ENCODE peak calls at places on chromosomes 16 and 17, in five cellular contexts. One of them, this sample, is unnamed.

GRCh38 chr16:26316683-26317464 is 625.1 kb downstream of the HS3ST4 start:
- DNase-seq in heart left ventricle: no peak
- DNase-seq in mammary epithelial cell: no peak
- DNase-seq in CD4-positive, alpha-beta memory T cell: no peak
- DNase-seq in dorsolateral prefrontal cortex: no peak
- DNase-seq in this sample: no peak

GRCh38 chr17:68456529-68457167 is 648 bp downstream of the WIPI1 start:
- DNase-seq in heart left ventricle: peak; percentile 91
- DNase-seq in mammary epithelial cell: peak; percentile 87
- DNase-seq in CD4-positive, alpha-beta memory T cell: no peak
- DNase-seq in dorsolateral prefrontal cortex: peak; percentile 38
- DNase-seq in this sample: peak; percentile 37

GRCh38 chr17:73532441-73532901 is 111.8 kb downstream of the SDK2 start:
- DNase-seq in heart left ventricle: no peak
- DNase-seq in mammary epithelial cell: no peak
- DNase-seq in CD4-positive, alpha-beta memory T cell: no peak
- DNase-seq in dorsolateral prefrontal cortex: no peak
- DNase-seq in this sample: no peak

GRCh38 chr16:53504665-53505064 is 1.7 kb upstream of the AKTIP start:
- DNase-seq in heart left ventricle: no peak
- DNase-seq in mammary epithelial cell: peak; percentile 4
- DNase-seq in CD4-positive, alpha-beta memory T cell: no peak
- DNase-seq in dorsolateral prefrontal cortex: no peak
- DNase-seq in this sample: peak; percentile 25

GRCh38 chr17:37848690-37849616 is 75.3 kb upstream of the TBC1D3K start:
- DNase-seq in heart left ventricle: no peak
- DNase-seq in mammary epithelial cell: peak; percentile 93
- DNase-seq in CD4-positive, alpha-beta memory T cell: no peak
- DNase-seq in dorsolateral prefrontal cortex: no peak
- DNase-seq in this sample: peak; percentile 82

GRCh38 chr16:83137326-83137770 is 510.6 kb downstream of the CDH13 start:
- DNase-seq in heart left ventricle: no peak
- DNase-seq in mammary epithelial cell: peak; percentile 58
- DNase-seq in CD4-positive, alpha-beta memory T cell: peak; percentile 26
- DNase-seq in dorsolateral prefrontal cortex: no peak
- DNase-seq in this sample: peak; percentile 27

GRCh38 chr16:15597135-15597534 is 45.8 kb downstream of the MARF1 start:
- DNase-seq in heart left ventricle: no peak
- DNase-seq in mammary epithelial cell: no peak
- DNase-seq in CD4-positive, alpha-beta memory T cell: no peak
- DNase-seq in dorsolateral prefrontal cortex: no peak
- DNase-seq in this sample: no peak

GRCh38 chr16:73043828-73044493 is 4.0 kb downstream of the ZFHX3 start:
- DNase-seq in heart left ventricle: no peak
- DNase-seq in mammary epithelial cell: no peak
- DNase-seq in CD4-positive, alpha-beta memory T cell: no peak
- DNase-seq in dorsolateral prefrontal cortex: no peak
- DNase-seq in this sample: no peak

GRCh38 chr17:78737332-78737731 is 44.7 kb downstream of the CYTH1 start:
- DNase-seq in heart left ventricle: no peak
- DNase-seq in mammary epithelial cell: peak; percentile 73
- DNase-seq in CD4-positive, alpha-beta memory T cell: no peak
- DNase-seq in dorsolateral prefrontal cortex: no peak
- DNase-seq in this sample: no peak

GRCh38 chr16:88626646-88627045 is 11.7 kb upstream of the IL17C start:
- DNase-seq in heart left ventricle: no peak
- DNase-seq in mammary epithelial cell: no peak
- DNase-seq in CD4-positive, alpha-beta memory T cell: no peak
- DNase-seq in dorsolateral prefrontal cortex: no peak
- DNase-seq in this sample: no peak

GRCh38 chr16:82061861-82062525 is 26.9 kb downstream of the HSD17B2 start:
- DNase-seq in heart left ventricle: no peak
- DNase-seq in mammary epithelial cell: peak; percentile 30
- DNase-seq in CD4-positive, alpha-beta memory T cell: no peak
- DNase-seq in dorsolateral prefrontal cortex: no peak
- DNase-seq in this sample: peak; percentile 52

GRCh38 chr16:20726661-20727060 is 15.0 kb downstream of the THUMPD1 start:
- DNase-seq in heart left ventricle: no peak
- DNase-seq in mammary epithelial cell: no peak
- DNase-seq in CD4-positive, alpha-beta memory T cell: no peak
- DNase-seq in dorsolateral prefrontal cortex: no peak
- DNase-seq in this sample: no peak

GRCh38 chr17:42814633-42815399 is 9.3 kb downstream of the BECN1 start:
- DNase-seq in heart left ventricle: no peak
- DNase-seq in mammary epithelial cell: peak; percentile 88
- DNase-seq in CD4-positive, alpha-beta memory T cell: no peak
- DNase-seq in dorsolateral prefrontal cortex: no peak
- DNase-seq in this sample: no peak

GRCh38 chr16:9091867-9092281 is 430 bp downstream of the HAPSTR1 start:
- DNase-seq in heart left ventricle: peak; percentile 54
- DNase-seq in mammary epithelial cell: peak; percentile 58
- DNase-seq in CD4-positive, alpha-beta memory T cell: peak; percentile 50
- DNase-seq in dorsolateral prefrontal cortex: peak; percentile 24
- DNase-seq in this sample: peak; percentile 55

GRCh38 chr16:70694088-70694487 is 8.2 kb upstream of the MTSS2 start:
- DNase-seq in heart left ventricle: no peak
- DNase-seq in mammary epithelial cell: peak; percentile 60
- DNase-seq in CD4-positive, alpha-beta memory T cell: no peak
- DNase-seq in dorsolateral prefrontal cortex: no peak
- DNase-seq in this sample: no peak

GRCh38 chr17:64778367-64779290 is 116.5 kb upstream of the SMURF2 start:
- DNase-seq in heart left ventricle: peak; percentile 42
- DNase-seq in mammary epithelial cell: no peak
- DNase-seq in CD4-positive, alpha-beta memory T cell: no peak
- DNase-seq in dorsolateral prefrontal cortex: no peak
- DNase-seq in this sample: peak; percentile 63

GRCh38 chr17:79618383-79619067 is 7.7 kb upstream of the RBFOX3 start:
- DNase-seq in heart left ventricle: peak; percentile 10
- DNase-seq in mammary epithelial cell: no peak
- DNase-seq in CD4-positive, alpha-beta memory T cell: no peak
- DNase-seq in dorsolateral prefrontal cortex: peak; percentile 21
- DNase-seq in this sample: no peak

GRCh38 chr16:80718480-80719220 is 85.7 kb downstream of the CDYL2 start:
- DNase-seq in heart left ventricle: no peak
- DNase-seq in mammary epithelial cell: peak; percentile 25
- DNase-seq in CD4-positive, alpha-beta memory T cell: no peak
- DNase-seq in dorsolateral prefrontal cortex: no peak
- DNase-seq in this sample: no peak

GRCh38 chr16:78285437-78285917 is 186.0 kb downstream of the WWOX start:
- DNase-seq in heart left ventricle: no peak
- DNase-seq in mammary epithelial cell: no peak
- DNase-seq in CD4-positive, alpha-beta memory T cell: no peak
- DNase-seq in dorsolateral prefrontal cortex: no peak
- DNase-seq in this sample: no peak

GRCh38 chr17:10875411-10875810 is 37.5 kb upstream of the PIRT start:
- DNase-seq in heart left ventricle: no peak
- DNase-seq in mammary epithelial cell: no peak
- DNase-seq in CD4-positive, alpha-beta memory T cell: no peak
- DNase-seq in dorsolateral prefrontal cortex: no peak
- DNase-seq in this sample: peak; percentile 10

GRCh38 chr17:330993-331701 is 21.5 kb downstream of the RPH3AL start:
- DNase-seq in heart left ventricle: peak; percentile 89
- DNase-seq in mammary epithelial cell: no peak
- DNase-seq in CD4-positive, alpha-beta memory T cell: peak; percentile 33
- DNase-seq in dorsolateral prefrontal cortex: peak; percentile 40
- DNase-seq in this sample: no peak

GRCh38 chr16:12262454-12263180 is 286.1 kb downstream of the SNX29 start:
- DNase-seq in heart left ventricle: peak; percentile 36
- DNase-seq in mammary epithelial cell: no peak
- DNase-seq in CD4-positive, alpha-beta memory T cell: no peak
- DNase-seq in dorsolateral prefrontal cortex: no peak
- DNase-seq in this sample: no peak

GRCh38 chr17:82710499-82711232 is 5.8 kb upstream of the FN3KRP start:
- DNase-seq in heart left ventricle: no peak
- DNase-seq in mammary epithelial cell: no peak
- DNase-seq in CD4-positive, alpha-beta memory T cell: no peak
- DNase-seq in dorsolateral prefrontal cortex: no peak
- DNase-seq in this sample: no peak

GRCh38 chr17:49290690-49291326 is 60.2 kb upstream of the PHOSPHO1 start:
- DNase-seq in heart left ventricle: no peak
- DNase-seq in mammary epithelial cell: no peak
- DNase-seq in CD4-positive, alpha-beta memory T cell: peak; percentile 12
- DNase-seq in dorsolateral prefrontal cortex: no peak
- DNase-seq in this sample: peak; percentile 14

DNA sequence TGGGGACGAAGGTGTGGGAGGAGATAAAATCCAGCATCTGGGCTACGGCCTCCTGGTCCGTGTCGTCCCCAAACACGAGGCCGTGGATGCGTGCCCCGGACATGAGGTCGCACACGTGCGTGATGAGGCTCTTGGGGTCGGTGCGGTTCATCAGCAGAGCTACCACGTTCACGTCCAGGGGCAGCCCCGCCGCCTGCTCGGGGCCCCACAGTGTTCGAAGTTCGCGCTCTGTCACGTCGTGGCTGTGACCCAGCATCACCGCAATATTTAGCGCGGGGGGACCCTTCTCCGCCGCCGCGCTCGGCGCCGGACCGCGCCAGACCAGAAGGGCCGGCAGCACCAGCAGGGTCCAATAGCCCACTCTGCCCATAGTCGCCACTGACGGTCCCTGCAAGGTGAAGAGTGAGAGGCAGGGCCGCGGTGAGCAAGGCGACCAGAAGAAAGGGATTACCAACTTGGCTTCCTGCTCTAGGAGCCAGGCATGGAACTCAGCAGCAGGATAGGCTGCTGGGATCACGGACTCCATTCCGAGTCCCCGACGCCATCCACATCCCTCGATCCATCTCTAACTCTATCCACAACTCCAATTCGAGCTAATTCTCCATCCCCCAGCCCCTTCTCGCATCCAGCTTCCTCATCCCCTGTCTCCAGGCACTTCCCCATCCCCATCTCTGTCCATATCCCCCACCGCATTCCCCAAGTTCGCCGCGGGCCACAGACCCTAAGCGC is 2.0 kb downstream of the GRIN2A start:
- DNase-seq in heart left ventricle: no peak
- DNase-seq in mammary epithelial cell: no peak
- DNase-seq in CD4-positive, alpha-beta memory T cell: no peak
- DNase-seq in dorsolateral prefrontal cortex: no peak
- DNase-seq in this sample: no peak
- H3K4me3 ChIP-seq in heart left ventricle: no peak overlapping the region
- H3K4me3 ChIP-seq in mammary epithelial cell: no peak overlapping the region
- H3K4me3 ChIP-seq in CD4-positive, alpha-beta memory T cell: no peak overlapping the region
- H3K4me3 ChIP-seq in dorsolateral prefrontal cortex: peak overlapping the region; percentile 60
- H3K4me3 ChIP-seq in this sample: no peak overlapping the region

DNA sequence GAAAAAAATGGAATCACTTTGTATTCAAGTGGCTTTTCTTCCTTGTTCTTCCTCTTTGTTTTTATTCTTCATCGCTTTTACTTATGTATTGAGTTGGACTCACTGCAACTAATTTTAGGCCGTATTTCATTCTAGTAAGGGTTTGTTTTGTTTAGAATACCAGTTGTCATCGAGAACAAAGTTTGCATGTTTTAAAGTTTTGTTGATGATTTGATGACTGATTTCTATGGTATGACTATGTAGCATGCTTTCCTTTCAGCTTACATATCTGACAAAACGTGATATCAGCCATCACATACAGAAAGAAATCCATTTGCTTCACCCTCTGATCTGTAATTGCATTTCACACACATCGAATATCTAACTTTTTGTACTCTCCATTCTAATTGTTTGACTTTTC is 4.0 kb downstream of the PRKCA start:
- DNase-seq in heart left ventricle: no peak
- DNase-seq in mammary epithelial cell: peak; percentile 19
- DNase-seq in CD4-positive, alpha-beta memory T cell: no peak
- DNase-seq in dorsolateral prefrontal cortex: no peak
- DNase-seq in this sample: no peak
- H3K4me3 ChIP-seq in heart left ventricle: no peak overlapping the region
- H3K4me3 ChIP-seq in mammary epithelial cell: no peak overlapping the region
- H3K4me3 ChIP-seq in CD4-positive, alpha-beta memory T cell: no peak overlapping the region
- H3K4me3 ChIP-seq in dorsolateral prefrontal cortex: no peak overlapping the region
- H3K4me3 ChIP-seq in this sample: no peak overlapping the region

GRCh38 chr17:74750327-74751069 is 2.1 kb downstream of the NHERF1 start:
- DNase-seq in heart left ventricle: peak; percentile 48
- DNase-seq in mammary epithelial cell: no peak
- DNase-seq in CD4-positive, alpha-beta memory T cell: no peak
- DNase-seq in dorsolateral prefrontal cortex: no peak
- DNase-seq in this sample: no peak
- H3K4me3 ChIP-seq in heart left ventricle: peak overlapping the region; percentile 86
- H3K4me3 ChIP-seq in mammary epithelial cell: peak overlapping the region; percentile 77
- H3K4me3 ChIP-seq in CD4-positive, alpha-beta memory T cell: peak overlapping the region; percentile 92
- H3K4me3 ChIP-seq in dorsolateral prefrontal cortex: peak overlapping the region; percentile 96
- H3K4me3 ChIP-seq in this sample: peak overlapping the region; percentile 78

DNA sequence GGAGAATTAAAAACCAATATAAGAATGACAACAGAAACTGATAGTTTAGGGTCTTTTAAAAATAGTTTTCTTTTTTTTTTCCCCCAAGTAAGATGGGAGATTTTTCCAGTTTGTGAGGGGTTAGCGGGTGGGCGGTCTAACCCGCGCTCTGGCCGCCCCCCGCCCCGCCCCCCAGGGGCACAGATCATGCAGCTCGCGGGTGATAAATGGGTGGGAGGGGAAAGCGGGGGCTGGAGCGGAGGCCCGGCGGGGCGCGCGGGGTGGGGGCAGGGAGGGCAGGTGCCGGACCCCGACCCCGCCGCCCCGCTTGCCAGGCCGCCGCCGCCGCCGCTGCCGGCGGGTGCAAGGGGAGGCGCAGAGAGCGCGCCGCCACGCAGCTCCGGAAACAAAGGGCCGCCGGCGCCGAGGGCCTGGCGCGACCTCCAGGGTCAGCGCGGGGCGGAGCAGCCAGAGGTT is 60.1 kb upstream of the GSE1 start:
- DNase-seq in heart left ventricle: no peak
- DNase-seq in mammary epithelial cell: no peak
- DNase-seq in CD4-positive, alpha-beta memory T cell: peak; percentile 14
- DNase-seq in dorsolateral prefrontal cortex: no peak
- DNase-seq in this sample: no peak
- H3K4me3 ChIP-seq in heart left ventricle: peak overlapping the region; percentile 96
- H3K4me3 ChIP-seq in mammary epithelial cell: peak overlapping the region; percentile 71
- H3K4me3 ChIP-seq in CD4-positive, alpha-beta memory T cell: peak overlapping the region; percentile 65
- H3K4me3 ChIP-seq in dorsolateral prefrontal cortex: peak overlapping the region; percentile 69
- H3K4me3 ChIP-seq in this sample: peak overlapping the region; percentile 98

DNA sequence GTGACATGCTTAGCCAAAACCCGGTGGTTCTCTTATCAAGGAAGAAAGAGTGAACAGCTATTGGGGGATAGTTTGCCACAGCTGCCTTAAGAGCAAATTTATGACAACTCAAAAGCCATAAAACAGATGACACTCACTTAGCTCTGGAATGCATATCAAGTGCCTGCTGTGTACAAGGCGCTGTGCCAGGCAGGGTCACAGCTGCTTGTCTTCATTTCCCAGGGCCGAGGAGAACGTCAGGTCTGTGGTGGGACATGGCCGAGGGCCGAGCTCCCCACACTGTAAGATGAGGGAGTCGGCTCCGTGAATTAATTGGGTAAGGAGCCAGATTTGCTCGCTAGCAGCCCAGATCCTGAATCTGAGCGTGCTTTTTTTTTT is 14.0 kb downstream of the EEF2K start:
- DNase-seq in heart left ventricle: peak; percentile 86
- DNase-seq in mammary epithelial cell: no peak
- DNase-seq in CD4-positive, alpha-beta memory T cell: no peak
- DNase-seq in dorsolateral prefrontal cortex: no peak
- DNase-seq in this sample: no peak
- H3K4me3 ChIP-seq in heart left ventricle: no peak overlapping the region
- H3K4me3 ChIP-seq in mammary epithelial cell: no peak overlapping the region
- H3K4me3 ChIP-seq in CD4-positive, alpha-beta memory T cell: no peak overlapping the region
- H3K4me3 ChIP-seq in dorsolateral prefrontal cortex: no peak overlapping the region
- H3K4me3 ChIP-seq in this sample: no peak overlapping the region

GRCh38 chr17:46818929-46819859 is 702 bp upstream of the WNT3 start:
- DNase-seq in heart left ventricle: no peak
- DNase-seq in mammary epithelial cell: no peak
- DNase-seq in CD4-positive, alpha-beta memory T cell: no peak
- DNase-seq in dorsolateral prefrontal cortex: no peak
- DNase-seq in this sample: no peak
- H3K4me3 ChIP-seq in heart left ventricle: peak overlapping the region; percentile 43
- H3K4me3 ChIP-seq in mammary epithelial cell: no peak overlapping the region
- H3K4me3 ChIP-seq in CD4-positive, alpha-beta memory T cell: peak overlapping the region; percentile 45
- H3K4me3 ChIP-seq in dorsolateral prefrontal cortex: peak overlapping the region; percentile 57
- H3K4me3 ChIP-seq in this sample: no peak overlapping the region

This sample was measured in GM12865.